ENCODE peak calls at places on chromosome 14, in six cellular contexts. I is LNCaP clone FGC, F is gastrocnemius medialis, S is lower leg skin, K is neural progenitor cell, D is AG10803. Y is an unnamed sample.

GRCh38 chr14:69573841-69574265 is 818 bp downstream of the CCDC177 start:
- DNase-seq in F (no peak), S (no peak), I (no peak), D (no peak), K (peak), Y (no peak)

GRCh38 chr14:63966407-63966806 is 113.6 kb downstream of the SYNE2 start:
- DNase-seq in D (no peak), S (no peak), K (no peak), F (no peak), I (no peak), Y (no peak)

GRCh38 chr14:99560946-99561683 is 42.9 kb downstream of the CCDC85C start:
- DNase-seq in K (no peak), F (no peak), S (no peak), D (no peak), I (peak), Y (no peak)

GRCh38 chr14:64363265-64363840 is 24.8 kb upstream of the MTHFD1 start:
- DNase-seq in I (no peak), K (no peak), S (no peak), D (peak), F (no peak), Y (no peak)

GRCh38 chr14:104726600-104727451 is 2.8 kb downstream of the ADSS1 start:
- DNase-seq in I (no peak), D (no peak), K (no peak), S (no peak), F (no peak), Y (no peak)

GRCh38 chr14:95037273-95037672 is 120.1 kb downstream of the DICER1 start:
- DNase-seq in S (peak), F (no peak), K (no peak), D (no peak), I (no peak), Y (no peak)

GRCh38 chr14:85296466-85297210 is 233.3 kb upstream of the FLRT2 start:
- DNase-seq in S (no peak), D (peak), F (no peak), K (no peak), I (no peak), Y (peak)

GRCh38 chr14:89489796-89490506 is 72.9 kb upstream of the FOXN3 start:
- DNase-seq in F (peak), I (no peak), D (peak), S (no peak), K (no peak), Y (no peak)

GRCh38 chr14:84234281-84234680 is 1295.7 kb upstream of the FLRT2 start:
- DNase-seq in S (no peak), D (no peak), K (no peak), F (no peak), I (no peak), Y (no peak)

GRCh38 chr14:104579507-104579906 is at the start of gene C14orf180:
- DNase-seq in S (no peak), F (peak), I (no peak), K (no peak), D (no peak), Y (no peak)

GRCh38 chr14:52015411-52016030 is 26.2 kb downstream of the RTRAF start:
- DNase-seq in K (peak), D (no peak), I (no peak), F (no peak), S (no peak), Y (no peak)

GRCh38 chr14:52014601-52015267 is 25.4 kb downstream of the RTRAF start:
- DNase-seq in D (no peak), K (no peak), F (no peak), I (no peak), S (no peak), Y (no peak)

GRCh38 chr14:52011557-52011956 is 22.2 kb downstream of the RTRAF start:
- DNase-seq in S (no peak), K (no peak), I (no peak), F (no peak), D (no peak), Y (no peak)

GRCh38 chr14:52012635-52013034 is 23.3 kb downstream of the RTRAF start:
- DNase-seq in D (peak), K (no peak), F (peak), I (no peak), S (no peak), Y (no peak)

GRCh38 chr14:52013984-52014600 is 24.7 kb downstream of the RTRAF start:
- DNase-seq in I (no peak), F (no peak), D (no peak), K (peak), S (no peak), Y (no peak)
- TF ChIP-seq CTCF in I (peak), F (no peak), D (no peak), K (peak), S (no peak), Y (peak)

GRCh38 chr14:21068521-21069387 is 1.4 kb upstream of the ARHGEF40 start:
- DNase-seq in F (peak), S (peak), K (peak), D (peak), I (no peak), Y (no peak)

GRCh38 chr14:21070610-21071224 is 613 bp downstream of the ARHGEF40 start:
- DNase-seq in I (no peak), F (peak), D (peak), K (peak), S (peak), Y (no peak)

GRCh38 chr14:21071225-21072041 is 1.3 kb downstream of the ARHGEF40 start:
- DNase-seq in D (peak), S (peak), K (peak), I (no peak), F (peak), Y (peak)

GRCh38 chr14:21070083-21070609 is at the start of gene ARHGEF40:
- DNase-seq in S (peak), K (peak), F (peak), I (no peak), D (peak), Y (no peak)

DNA sequence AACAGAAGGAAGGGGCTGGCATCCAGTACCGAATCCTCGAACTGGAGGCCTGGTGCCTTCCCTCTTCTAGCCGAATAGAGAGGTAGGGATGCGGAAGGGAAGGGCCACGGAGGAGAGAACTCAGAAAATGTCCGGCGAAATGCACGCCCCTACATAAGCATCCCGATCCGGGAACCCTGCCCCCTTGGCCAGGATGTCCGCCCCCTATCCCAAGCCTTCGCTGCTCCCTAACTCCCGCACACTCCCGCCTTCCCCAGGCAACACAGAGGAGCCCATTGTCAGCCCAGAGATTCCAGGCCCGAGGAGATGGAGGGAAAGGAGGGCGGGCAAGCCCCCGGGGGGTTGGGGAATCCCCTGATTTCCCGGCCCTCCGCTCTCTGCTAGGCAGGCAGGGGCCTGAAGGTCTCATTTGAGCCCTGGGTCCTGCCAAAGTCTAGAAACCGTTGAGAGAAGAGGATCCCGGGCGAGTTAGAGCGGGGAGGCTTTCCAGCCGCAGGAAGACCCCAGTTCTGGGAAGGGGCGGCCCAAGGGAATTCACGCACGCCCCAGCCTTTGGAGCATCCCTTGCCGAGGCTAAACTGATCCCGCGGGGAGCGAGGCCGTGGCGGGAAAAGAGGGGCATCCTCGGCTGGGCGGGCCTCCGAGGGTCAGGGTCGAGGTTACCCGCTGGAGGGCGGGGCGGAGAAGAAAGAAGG is 569 bp upstream of the ARHGEF40 start:
- DNase-seq in D (peak), K (peak), I (no peak), S (peak), F (no peak), Y (no peak)
- H3K4me3 ChIP-seq in D (peak), K (peak), I (peak), S (peak), F (peak), Y (peak)

GRCh38 chr14:52467515-52468266 is 84.6 kb downstream of the TXNDC16 start:
- DNase-seq in S (no peak), I (no peak), F (no peak), D (no peak), K (no peak), Y (no peak)

GRCh38 chr14:52472728-52473127 is 79.6 kb downstream of the TXNDC16 start:
- DNase-seq in I (no peak), D (no peak), S (no peak), F (no peak), K (no peak), Y (no peak)

GRCh38 chr14:52473557-52473956 is 78.7 kb downstream of the TXNDC16 start:
- DNase-seq in S (no peak), D (peak), I (peak), F (no peak), K (peak), Y (peak)
- TF ChIP-seq CTCF in S (no peak), D (peak), I (peak), F (no peak), K (peak), Y (peak)

DNA sequence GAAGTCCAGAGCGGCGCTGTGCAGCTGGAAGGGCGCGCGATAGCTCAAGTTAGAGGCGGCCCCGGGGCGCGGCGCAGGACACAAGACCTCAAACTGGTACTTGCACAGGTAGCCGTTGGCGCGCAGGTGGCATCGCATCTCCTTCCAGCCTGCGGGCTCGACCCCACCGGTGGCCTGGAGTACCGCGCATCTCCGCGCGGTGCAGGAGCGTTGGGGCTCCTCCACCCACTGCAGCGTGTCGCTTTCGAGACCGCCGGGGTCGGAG is 553 bp downstream of the CLEC14A start:
- DNase-seq in I (no peak), K (no peak), F (no peak), S (no peak), D (no peak), Y (no peak)
- H3K4me3 ChIP-seq in I (no peak), K (peak), F (peak), S (peak), D (peak), Y (peak)

DNA sequence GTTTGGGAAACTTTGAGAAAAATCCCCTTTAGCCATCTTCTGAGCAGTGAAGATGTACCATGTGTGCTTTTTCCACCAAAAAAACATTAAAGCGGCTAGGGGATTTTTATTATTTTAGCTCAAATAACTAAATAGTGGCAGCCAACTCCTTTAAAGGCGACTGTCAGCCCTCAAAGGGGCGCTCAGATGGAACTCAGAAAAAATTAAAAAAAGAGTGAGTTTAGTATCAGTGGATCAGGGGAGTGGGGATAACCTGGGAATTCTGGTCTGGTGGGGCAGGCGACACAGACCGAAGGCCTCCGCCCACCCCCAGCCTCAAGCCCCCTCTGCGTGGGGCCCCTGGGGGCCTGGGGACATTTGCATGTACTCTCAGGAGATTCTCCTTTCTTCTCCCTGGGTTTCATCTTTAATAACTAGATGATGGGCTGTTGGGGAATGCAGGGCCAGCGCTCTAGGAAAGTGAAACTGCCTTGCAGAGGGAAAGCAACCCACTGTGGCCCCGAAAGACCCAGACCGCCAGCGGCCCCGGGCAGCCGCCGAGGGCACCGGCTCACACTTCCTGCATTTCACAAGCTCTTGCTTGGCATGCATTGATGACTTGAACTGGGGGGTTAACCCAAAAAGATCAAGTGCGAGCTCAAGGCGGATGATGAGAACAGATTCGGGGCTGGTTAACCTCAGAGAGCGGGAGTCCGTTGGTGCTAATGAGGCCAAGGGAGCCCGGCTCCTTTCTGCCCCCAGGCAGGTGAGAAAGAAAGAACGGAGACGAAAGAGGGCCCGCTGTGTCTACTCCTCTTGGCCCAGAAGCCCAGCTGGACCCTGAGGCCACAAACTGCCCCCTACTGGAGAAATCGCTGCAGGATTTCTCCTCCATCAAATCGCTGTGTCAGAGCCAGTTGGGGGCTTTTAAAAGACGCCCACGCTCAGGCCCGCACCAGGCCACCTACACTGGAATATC is 7.3 kb upstream of the BATF start:
- DNase-seq in D (no peak), S (no peak), F (no peak), I (no peak), K (peak), Y (no peak)
- TF ChIP-seq CTCF in D (no peak), S (no peak), F (no peak), I (no peak), K (peak), Y (peak)

GRCh38 chr14:55579724-55580400 is at the start of gene KTN1:
- DNase-seq in D (peak), F (peak), K (peak), I (no peak), S (peak), Y (no peak)

GRCh38 chr14:55577229-55577628 is 2.8 kb upstream of the KTN1 start:
- DNase-seq in D (no peak), S (no peak), I (no peak), K (no peak), F (no peak), Y (no peak)

GRCh38 chr14:55581011-55581806 is 1.2 kb downstream of the KTN1 start:
- DNase-seq in K (no peak), I (no peak), D (peak), S (no peak), F (peak), Y (no peak)

GRCh38 chr14:55580401-55581010 is 499 bp downstream of the KTN1 start:
- DNase-seq in S (peak), I (no peak), D (peak), F (peak), K (peak), Y (no peak)

DNA sequence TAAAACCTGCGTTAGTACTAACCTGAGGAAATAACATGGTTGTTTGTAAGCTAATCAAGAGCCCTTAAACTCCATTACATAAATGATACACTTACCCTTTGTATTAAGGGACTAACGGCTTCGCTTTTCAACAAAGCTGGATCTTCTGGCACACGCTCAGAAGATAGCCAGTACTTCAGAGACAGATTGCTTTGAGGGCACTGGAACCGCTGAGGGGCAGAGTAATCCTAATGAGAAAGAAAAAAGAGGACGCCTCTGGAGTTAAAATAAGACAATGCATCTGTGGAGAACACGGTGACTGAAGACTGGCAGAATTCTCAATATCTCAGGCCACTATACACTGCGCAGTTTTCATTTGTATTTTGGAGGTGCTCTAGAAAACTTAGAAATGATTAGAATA is 1.5 kb upstream of the KTN1 start:
- DNase-seq in K (peak), S (no peak), F (no peak), D (peak), I (no peak), Y (no peak)
- H3K4me3 ChIP-seq in K (peak), S (no peak), F (no peak), D (peak), I (peak), Y (no peak)

DNA sequence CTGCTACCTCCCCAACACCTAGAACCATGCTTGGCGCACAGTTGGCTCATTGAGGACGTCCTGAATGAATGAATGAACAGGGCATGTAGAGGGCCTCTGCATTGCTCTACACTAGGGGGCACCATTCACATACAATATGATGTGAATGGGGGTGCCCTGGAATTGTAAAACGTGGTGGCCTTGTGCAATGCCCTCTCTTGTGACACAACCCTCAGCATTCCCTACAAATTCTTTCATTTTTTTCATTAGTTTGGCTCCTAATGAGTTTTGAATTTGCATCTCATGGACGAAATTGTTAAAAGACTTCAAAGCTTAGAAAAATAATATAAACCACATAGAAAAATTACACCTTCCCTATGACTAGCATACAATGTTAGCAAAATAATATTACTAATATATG is 2.3 kb upstream of the DIO2 start:
- DNase-seq in D (peak), F (peak), K (peak), I (no peak), S (no peak), Y (peak)
- TF ChIP-seq CTCF in D (peak), F (no peak), K (peak), I (peak), S (no peak), Y (peak)